ENCODE peak calls at places on chromosomes 3 and 15, in five cellular contexts. Q is Panc1; B is bronchial epithelial cell; G is CD8-positive, alpha-beta T cell; P is PC-3. H is an unnamed sample.

GRCh38 chr3:10333359-10333670 is 12.4 kb upstream of the SEC13 start:
- DNase-seq in G (no peak), P (no peak), B (no peak), Q (no peak), H (no peak)

GRCh38 chr3:29311805-29312204 is 30.9 kb downstream of the RBMS3 start:
- DNase-seq in G (no peak), P (no peak), Q (no peak), B (no peak), H (no peak)

GRCh38 chr3:32453346-32453745 is 49.3 kb downstream of the CMTM6 start:
- DNase-seq in P (no peak), G (no peak), Q (no peak), B (no peak), H (peak; percentile 68)

GRCh38 chr3:30286811-30287210 is 319.6 kb upstream of the TGFBR2 start:
- DNase-seq in P (peak; percentile 50), Q (no peak), B (peak; percentile 64), G (no peak), H (peak; percentile 82)

GRCh38 chr3:29694783-29695182 is 413.9 kb downstream of the RBMS3 start:
- DNase-seq in Q (no peak), G (no peak), P (peak; percentile 94), B (peak; percentile 94), H (peak; percentile 97)

GRCh38 chr15:29361560-29361959 is 91.9 kb upstream of the NSMCE3 start:
- DNase-seq in P (no peak), Q (no peak), B (no peak), G (no peak), H (no peak)

GRCh38 chr3:82496890-82497560 is 735.6 kb upstream of the GBE1 start:
- DNase-seq in P (peak; percentile 58), Q (no peak), B (peak; percentile 45), G (no peak), H (no peak)

GRCh38 chr3:105979961-105980360 is 111.1 kb upstream of the CBLB start:
- DNase-seq in Q (no peak), P (peak; percentile 12), G (no peak), B (no peak), H (no peak)

GRCh38 chr3:163018664-163019063 is 1522.1 kb downstream of the OTOL1 start:
- DNase-seq in Q (no peak), P (no peak), G (no peak), B (no peak), H (no peak)

GRCh38 chr15:33926260-33926659 is 42.0 kb upstream of the CHRM5 start:
- DNase-seq in P (no peak), G (no peak), B (no peak), Q (no peak), H (no peak)

GRCh38 chr3:158792709-158793108 is 9.1 kb upstream of the MFSD1 start:
- DNase-seq in P (peak; percentile 78), B (peak; percentile 86), Q (no peak), G (no peak), H (peak; percentile 94)

GRCh38 chr15:73894133-73894814 is 20.9 kb downstream of the TBC1D21 start:
- DNase-seq in G (no peak), B (no peak), P (no peak), Q (no peak), H (no peak)

GRCh38 chr3:85208650-85209049 is 249.9 kb downstream of the CADM2 start:
- DNase-seq in Q (no peak), B (no peak), P (no peak), G (no peak), H (no peak)

GRCh38 chr15:73021139-73021621 is 31.1 kb upstream of the NEO1 start:
- DNase-seq in G (no peak), B (no peak), Q (no peak), P (no peak), H (no peak)

GRCh38 chr15:74531144-74531811 is 9.7 kb upstream of the ARID3B start:
- DNase-seq in B (peak; percentile 89), P (peak; percentile 97), Q (peak; percentile 94), G (no peak), H (peak; percentile 70)

GRCh38 chr15:95440712-95441111 is 889.8 kb upstream of the NR2F2 start:
- DNase-seq in P (no peak), B (no peak), Q (no peak), G (no peak), H (no peak)

GRCh38 chr3:18738393-18739097 is 313.4 kb upstream of the SATB1 start:
- DNase-seq in Q (no peak), P (no peak), G (no peak), B (no peak), H (no peak)

GRCh38 chr3:98333989-98334606 is 19.6 kb upstream of the OR5K4 start:
- DNase-seq in B (no peak), G (no peak), Q (no peak), P (no peak), H (peak; percentile 56)

GRCh38 chr3:133058831-133059230 is 20.6 kb downstream of the TMEM108 start:
- DNase-seq in B (no peak), G (no peak), Q (no peak), P (no peak), H (no peak)

GRCh38 chr15:70794596-70795310 is 31.4 kb upstream of the UACA start:
- DNase-seq in G (no peak), Q (no peak), B (no peak), P (no peak), H (peak; percentile 62)

GRCh38 chr15:58260186-58260910 is 122.2 kb downstream of the AQP9 start:
- DNase-seq in G (no peak), P (no peak), B (peak; percentile 67), Q (no peak), H (peak; percentile 21)

GRCh38 chr15:74382004-74382816 is 14.8 kb upstream of the CYP11A1 start:
- DNase-seq in B (peak; percentile 76), Q (no peak), P (peak; percentile 91), G (peak; percentile 49), H (peak; percentile 82)

GRCh38 chr3:122353215-122353614 is 28.2 kb downstream of the CSTA start:
- DNase-seq in B (peak; percentile 29), P (peak; percentile 70), Q (no peak), G (no peak), H (peak; percentile 3)

GRCh38 chr3:128324911-128325592 is 141.6 kb downstream of the DNAJB8 start:
- DNase-seq in P (no peak), Q (no peak), B (no peak), G (no peak), H (no peak)

DNA sequence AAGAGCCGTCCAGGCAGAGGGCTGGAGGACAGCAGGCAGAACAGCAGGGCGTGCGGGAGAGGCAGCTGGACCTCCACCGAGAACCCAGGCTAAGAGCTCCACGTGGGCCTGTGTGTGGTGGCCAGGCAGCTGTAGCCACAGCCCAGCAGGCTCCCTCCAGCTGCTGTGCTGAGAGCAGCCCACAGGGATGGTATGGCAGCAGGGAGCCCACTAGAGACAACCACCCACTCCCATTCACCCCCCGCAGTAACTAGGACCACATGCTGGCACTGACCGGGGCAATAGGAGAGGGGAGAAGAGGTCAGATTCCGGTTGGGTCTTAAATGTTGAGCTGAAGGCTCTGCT is 25.6 kb upstream of the MUSTN1 start:
- DNase-seq in Q (no peak), B (no peak), G (no peak), P (no peak), H (no peak)
- TF ChIP-seq CTCF in Q (no peak), B (no peak), G (no peak), P (no peak), H (no peak)

DNA sequence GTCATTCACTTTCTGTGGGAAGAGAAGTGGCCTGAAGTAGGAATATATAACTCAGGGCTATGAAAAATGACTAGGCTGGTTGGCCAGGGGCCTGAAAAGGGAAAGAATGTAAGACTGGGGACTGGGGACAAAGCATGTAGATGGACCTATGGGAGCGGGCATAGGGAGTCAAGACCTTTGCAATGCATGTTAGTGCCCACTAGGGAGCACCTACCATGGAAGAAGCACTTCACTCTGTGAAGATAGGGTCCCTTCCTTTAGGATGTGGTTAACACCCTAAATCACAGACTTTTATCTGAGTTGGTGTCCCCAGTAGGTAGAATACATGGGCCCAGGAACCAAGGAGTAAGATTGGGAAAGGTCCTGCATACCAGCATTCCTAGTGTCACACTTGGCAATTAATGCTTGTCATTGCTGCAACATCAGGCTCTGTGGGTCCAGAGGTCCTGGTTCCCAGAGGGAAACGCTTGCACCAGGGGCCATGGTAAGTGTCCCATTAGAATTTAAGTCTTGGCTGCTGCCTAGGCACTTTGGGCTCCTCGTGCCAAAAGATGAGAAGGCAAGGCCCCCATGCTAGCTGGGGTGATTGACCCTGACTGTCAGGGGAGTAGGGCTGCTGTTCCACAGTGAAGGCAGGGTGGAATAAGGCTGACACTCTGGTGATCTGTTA is 79.6 kb downstream of the CRYGS start:
- DNase-seq in Q (no peak), G (no peak), P (peak; percentile 14), B (no peak), H (no peak)
- TF ChIP-seq CTCF in Q (peak; percentile 31), G (no peak), P (peak; percentile 40), B (no peak), H (no peak)

GRCh38 chr3:78281381-78281780 is 1241.5 kb downstream of the ROBO2 start:
- DNase-seq in Q (no peak), P (no peak), G (no peak), B (no peak), H (no peak)

GRCh38 chr3:78287085-78287484 is 1247.2 kb downstream of the ROBO2 start:
- DNase-seq in B (no peak), G (no peak), P (no peak), Q (no peak), H (no peak)

GRCh38 chr3:78279066-78279465 is 1239.2 kb downstream of the ROBO2 start:
- DNase-seq in Q (no peak), G (no peak), P (no peak), B (no peak), H (no peak)

GRCh38 chr3:78285032-78285728 is 1245.3 kb downstream of the ROBO2 start:
- DNase-seq in Q (no peak), G (no peak), B (no peak), P (no peak), H (no peak)

GRCh38 chr3:78283994-78284393 is 1244.1 kb downstream of the ROBO2 start:
- DNase-seq in P (peak; percentile 15), G (no peak), Q (no peak), B (no peak), H (no peak)
- TF ChIP-seq CTCF in P (peak; percentile 34), G (no peak), Q (no peak), B (no peak), H (no peak)

GRCh38 chr3:153290278-153291015 is 128.4 kb downstream of the RAP2B start:
- DNase-seq in Q (no peak), P (peak; percentile 57), G (no peak), B (peak; percentile 61), H (no peak)

GRCh38 chr3:153287017-153287416 is 125.0 kb downstream of the RAP2B start:
- DNase-seq in Q (no peak), P (peak; percentile 36), G (no peak), B (peak; percentile 99), H (no peak)

GRCh38 chr3:153293222-153293621 is 131.2 kb downstream of the RAP2B start:
- DNase-seq in Q (no peak), B (peak; percentile 98), P (peak; percentile 18), G (no peak), H (peak; percentile 84)

GRCh38 chr3:153289334-153289808 is 127.3 kb downstream of the RAP2B start:
- DNase-seq in Q (no peak), B (peak; percentile 70), P (peak; percentile 64), G (no peak), H (peak; percentile 62)

DNA sequence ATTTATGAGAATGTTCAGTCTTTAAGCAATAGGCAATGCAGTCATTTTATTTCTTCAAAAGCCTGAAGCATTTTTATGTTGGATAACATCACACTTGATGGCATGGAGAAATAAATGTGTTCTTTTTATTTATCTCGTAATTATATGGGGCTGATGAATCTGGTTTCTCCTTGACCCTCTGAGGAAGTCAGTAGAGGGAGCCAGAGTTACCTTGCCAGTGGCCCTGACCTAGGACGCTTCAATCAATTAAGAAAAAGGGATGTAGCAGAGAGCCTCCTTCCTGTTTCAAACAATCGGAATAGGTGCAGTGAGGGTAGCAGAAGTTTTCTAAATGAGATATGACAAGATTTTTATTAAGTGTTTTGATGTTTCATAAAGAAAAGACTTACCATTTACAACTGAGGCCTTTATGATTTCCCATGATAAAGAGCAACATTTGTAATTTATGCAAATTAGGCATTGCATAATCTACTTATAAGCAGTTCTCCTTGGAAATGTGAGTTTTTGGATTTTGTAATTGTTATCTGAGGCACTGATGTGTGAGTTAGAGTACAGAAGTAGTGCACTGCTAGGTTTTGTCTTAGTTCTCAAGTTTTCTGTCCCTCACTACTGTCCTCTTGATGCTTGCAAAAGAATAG is 129.1 kb downstream of the RAP2B start:
- DNase-seq in P (peak; percentile 69), G (no peak), B (peak; percentile 56), Q (no peak), H (peak; percentile 47)
- TF ChIP-seq CTCF in P (peak; percentile 85), G (no peak), B (peak; percentile 52), Q (peak; percentile 81), H (peak; percentile 65)